ENCODE peak calls at places on chromosomes 4 and X, in ten cellular contexts. S is left ventricle myocardium inferior, Q is heart left ventricle, T is cardiac muscle cell, D is ovary, V is stomach, C is GM23248, R is tibial nerve, N is IMR-90, P is pancreas. M is an unnamed sample. For H3K4me1, H3K9me3 and H3K36me3, the result is how much of the 10 kb centered on the place peaks cover.

GRCh38 chr4:55004831-55005230 is 120.6 kb downstream of the KDR start:
- DNase-seq in S (no peak), Q (no peak), T (peak), D (no peak), V (no peak), C (no peak), R (no peak), N (no peak), P (no peak), M (peak)

GRCh38 chr4:4526401-4526800 is 15.4 kb downstream of the STX18 start:
- DNase-seq in S (no peak), Q (no peak), T (no peak), D (no peak), V (no peak), C (no peak), R (no peak), N (no peak), P (no peak), M (no peak)

GRCh38 chr4:21879187-21879586 is 69.4 kb downstream of the KCNIP4 start:
- DNase-seq in S (no peak), Q (no peak), T (no peak), D (no peak), V (no peak), C (peak), R (no peak), N (peak), P (no peak), M (no peak)

GRCh38 chr4:84146300-84146942 is 352.7 kb downstream of the NKX6-1 start:
- DNase-seq in S (no peak), Q (no peak), T (no peak), D (no peak), V (no peak), C (no peak), R (no peak), N (no peak), P (no peak), M (no peak)

GRCh38 chr4:56681849-56682175 is 716 bp upstream of the HOPX start:
- DNase-seq in S (no peak), Q (no peak), T (no peak), D (no peak), V (no peak), C (no peak), R (no peak), N (no peak), P (no peak), M (no peak)

GRCh38 chr4:122293374-122294365 is 85.1 kb upstream of the ADAD1 start:
- DNase-seq in S (no peak), Q (no peak), T (no peak), D (no peak), V (no peak), C (no peak), R (no peak), N (no peak), P (no peak), M (no peak)

GRCh38 chrX:21989415-21989814 is 42.7 kb upstream of the PHEX start:
- DNase-seq in S (no peak), Q (no peak), T (no peak), D (no peak), V (no peak), C (no peak), R (no peak), N (no peak), P (no peak), M (no peak)

GRCh38 chr4:7842384-7843279 is 97.0 kb downstream of the AFAP1 start:
- DNase-seq in S (no peak), Q (peak), T (no peak), D (peak), V (no peak), C (peak), R (no peak), N (peak), P (no peak), M (peak)

GRCh38 chr4:185358514-185359433 is 37.0 kb downstream of the LRP2BP start:
- DNase-seq in S (no peak), Q (no peak), T (no peak), D (no peak), V (no peak), C (peak), R (no peak), N (peak), P (no peak), M (no peak)

GRCh38 chr4:141896687-141897086 is 260.3 kb downstream of the IL15 start:
- DNase-seq in S (no peak), Q (no peak), T (no peak), D (no peak), V (no peak), C (peak), R (no peak), N (no peak), P (no peak), M (no peak)

GRCh38 chr4:8641256-8641655 is 48.7 kb downstream of the CPZ start:
- DNase-seq in S (peak), Q (peak), T (no peak), D (peak), V (no peak), C (no peak), R (peak), N (no peak), P (no peak), M (no peak)

GRCh38 chr4:80197132-80197573 is at the start of gene PRDM8:
- DNase-seq in S (no peak), Q (no peak), T (no peak), D (no peak), V (no peak), C (peak), R (no peak), N (peak), P (no peak), M (no peak)

GRCh38 chrX:9884031-9884779 is 83.0 kb upstream of the CLDN34 start:
- DNase-seq in S (no peak), Q (no peak), T (peak), D (peak), V (no peak), C (no peak), R (no peak), N (no peak), P (no peak), M (peak)

GRCh38 chrX:153921511-153922285 is 4.4 kb downstream of the ARHGAP4 start:
- DNase-seq in S (no peak), Q (peak), T (no peak), D (peak), V (no peak), C (peak), R (no peak), N (no peak), P (peak), M (no peak)
- H3K4me1 ChIP-seq in S (half or more), Q (under half), T (under half), D (under half), V (under half), C (under half), R (half or more), N (under half), P (under half), M (under half)

GRCh38 chrX:27815209-27815608 is 7.4 kb downstream of the MAGEB10 start:
- DNase-seq in S (no peak), Q (no peak), T (no peak), D (no peak), V (no peak), C (no peak), R (no peak), N (peak), P (no peak), M (peak)
- H3K9me3 ChIP-seq in S (under half), Q (under half), T (under half), D (under half), V (under half), C (under half), R (under half), N (under half), P (under half), M (under half)

DNA sequence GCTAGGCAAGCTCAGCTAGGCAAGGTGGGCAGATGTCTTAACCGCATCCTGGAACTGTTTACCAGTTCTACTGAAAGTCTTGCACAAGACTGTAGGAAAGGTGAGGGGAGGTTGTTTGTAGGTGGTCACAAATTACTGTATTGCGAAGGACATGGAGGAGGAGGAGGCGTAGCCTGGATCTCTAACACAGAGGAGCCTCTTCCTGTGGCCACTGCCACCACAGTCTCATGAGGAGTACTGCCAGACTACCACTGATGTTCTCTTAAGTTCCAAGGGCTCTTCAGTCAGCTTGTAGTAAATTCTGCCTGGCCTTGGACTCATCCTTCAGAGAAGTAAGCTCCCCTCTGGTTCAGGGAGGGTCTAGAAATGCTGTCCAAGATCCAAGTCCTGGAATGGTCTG is 258.6 kb downstream of the FAT4 start:
- DNase-seq in S (no peak), Q (no peak), T (no peak), D (no peak), V (no peak), C (no peak), R (no peak), N (no peak), P (no peak), M (no peak)
- H3K36me3 ChIP-seq in S (under half), Q (under half), T (under half), D (under half), V (under half), C (under half), R (under half), N (under half), P (under half), M (under half)

DNA sequence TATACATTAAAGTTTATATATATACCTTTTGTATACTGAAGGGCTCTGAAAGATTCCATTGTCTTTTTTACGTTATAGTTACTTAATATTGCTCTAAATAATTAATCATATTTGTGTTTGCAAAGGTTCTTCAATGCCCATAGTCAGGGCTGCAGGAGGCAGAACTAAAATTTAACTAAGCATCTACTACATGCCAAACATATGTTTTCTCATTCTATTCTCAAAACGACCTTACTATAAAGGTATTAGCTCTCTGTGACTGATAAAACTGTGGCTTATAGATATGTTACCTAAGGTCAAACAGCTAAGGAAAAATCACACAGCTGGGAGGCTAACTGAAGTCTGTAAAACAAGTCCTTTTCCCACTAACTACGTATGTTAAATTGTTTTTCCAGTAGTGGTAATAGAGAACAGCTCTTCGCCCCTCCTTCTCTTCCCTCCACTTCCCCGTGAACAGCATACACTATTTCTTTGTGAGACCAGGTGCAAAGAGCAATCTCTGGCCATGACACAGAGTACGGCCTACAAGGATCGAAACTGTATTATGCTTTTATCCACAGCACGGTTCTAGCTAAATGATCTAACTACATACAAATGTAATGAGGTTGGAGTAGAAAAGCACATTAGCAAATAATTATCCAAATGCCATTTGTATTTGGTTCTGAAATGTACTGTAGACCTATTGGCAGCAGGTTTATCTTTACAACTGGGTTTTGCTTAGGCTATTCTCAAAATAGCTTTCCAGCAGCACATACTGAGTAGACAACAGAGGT is 1.7 kb downstream of the CNOT6L start:
- DNase-seq in S (no peak), Q (no peak), T (no peak), D (no peak), V (no peak), C (peak), R (no peak), N (no peak), P (no peak), M (no peak)
- H3K4me1 ChIP-seq in S (half or more), Q (under half), T (under half), D (under half), V (half or more), C (under half), R (half or more), N (under half), P (under half), M (half or more)

M was measured in adrenal gland.